ENCODE peak calls at places on chromosomes 12 and 14, in ten cellular contexts. One of them, this sample, is unnamed. For H3K4me1 and H3K36me3, the result is how much of the 10 kb centered on the place peaks cover.

GRCh38 chr12:82527165-82527780 is 159.4 kb upstream of the TMTC2 start:
- DNase-seq in testis: peak
- DNase-seq in IMR-90: peak
- DNase-seq in effector memory CD4-positive, alpha-beta T cell: no peak
- DNase-seq in neural progenitor cell: peak
- DNase-seq in CD8-positive, alpha-beta memory T cell: no peak
- DNase-seq in stomach: no peak
- DNase-seq in transverse colon: peak
- DNase-seq in heart right ventricle: no peak
- DNase-seq in cardiac muscle cell: peak
- DNase-seq in this sample: no peak

GRCh38 chr12:53336137-53336785 is at the start of gene SP7:
- DNase-seq in testis: no peak
- DNase-seq in IMR-90: no peak
- DNase-seq in effector memory CD4-positive, alpha-beta T cell: no peak
- DNase-seq in neural progenitor cell: peak
- DNase-seq in CD8-positive, alpha-beta memory T cell: no peak
- DNase-seq in stomach: no peak
- DNase-seq in transverse colon: no peak
- DNase-seq in heart right ventricle: no peak
- DNase-seq in cardiac muscle cell: no peak
- DNase-seq in this sample: no peak

GRCh38 chr12:6845395-6845794 is 4.7 kb downstream of the GNB3 start:
- DNase-seq in testis: no peak
- DNase-seq in IMR-90: no peak
- DNase-seq in effector memory CD4-positive, alpha-beta T cell: no peak
- DNase-seq in neural progenitor cell: no peak
- DNase-seq in CD8-positive, alpha-beta memory T cell: no peak
- DNase-seq in stomach: no peak
- DNase-seq in transverse colon: peak
- DNase-seq in heart right ventricle: no peak
- DNase-seq in cardiac muscle cell: no peak
- DNase-seq in this sample: no peak

GRCh38 chr14:62103497-62103896 is 341.3 kb downstream of the SNAPC1 start:
- DNase-seq in testis: no peak
- DNase-seq in IMR-90: no peak
- DNase-seq in effector memory CD4-positive, alpha-beta T cell: no peak
- DNase-seq in neural progenitor cell: no peak
- DNase-seq in CD8-positive, alpha-beta memory T cell: no peak
- DNase-seq in stomach: no peak
- DNase-seq in transverse colon: no peak
- DNase-seq in heart right ventricle: no peak
- DNase-seq in cardiac muscle cell: no peak
- DNase-seq in this sample: no peak

GRCh38 chr12:3213171-3213570 is 136.0 kb downstream of the TSPAN9 start:
- DNase-seq in testis: no peak
- DNase-seq in IMR-90: no peak
- DNase-seq in effector memory CD4-positive, alpha-beta T cell: no peak
- DNase-seq in neural progenitor cell: peak
- DNase-seq in CD8-positive, alpha-beta memory T cell: no peak
- DNase-seq in stomach: no peak
- DNase-seq in transverse colon: no peak
- DNase-seq in heart right ventricle: peak
- DNase-seq in cardiac muscle cell: no peak
- DNase-seq in this sample: no peak

GRCh38 chr14:105492966-105493871 is 2.2 kb downstream of the TEDC1 start:
- DNase-seq in testis: no peak
- DNase-seq in IMR-90: no peak
- DNase-seq in effector memory CD4-positive, alpha-beta T cell: no peak
- DNase-seq in neural progenitor cell: no peak
- DNase-seq in CD8-positive, alpha-beta memory T cell: peak
- DNase-seq in stomach: no peak
- DNase-seq in transverse colon: no peak
- DNase-seq in heart right ventricle: peak
- DNase-seq in cardiac muscle cell: no peak
- DNase-seq in this sample: peak

GRCh38 chr14:95431199-95432145 is 85.0 kb downstream of the SYNE3 start:
- DNase-seq in testis: peak
- DNase-seq in IMR-90: peak
- DNase-seq in effector memory CD4-positive, alpha-beta T cell: no peak
- DNase-seq in neural progenitor cell: peak
- DNase-seq in CD8-positive, alpha-beta memory T cell: no peak
- DNase-seq in stomach: no peak
- DNase-seq in transverse colon: no peak
- DNase-seq in heart right ventricle: no peak
- DNase-seq in cardiac muscle cell: peak
- DNase-seq in this sample: peak

GRCh38 chr14:20195911-20196310 is 5.2 kb downstream of the OR11G2 start:
- DNase-seq in testis: no peak
- DNase-seq in IMR-90: no peak
- DNase-seq in effector memory CD4-positive, alpha-beta T cell: no peak
- DNase-seq in neural progenitor cell: no peak
- DNase-seq in CD8-positive, alpha-beta memory T cell: no peak
- DNase-seq in stomach: no peak
- DNase-seq in transverse colon: no peak
- DNase-seq in heart right ventricle: no peak
- DNase-seq in cardiac muscle cell: no peak
- DNase-seq in this sample: no peak

GRCh38 chr14:105123266-105123665 is 45.3 kb downstream of the JAG2 start:
- DNase-seq in testis: no peak
- DNase-seq in IMR-90: no peak
- DNase-seq in effector memory CD4-positive, alpha-beta T cell: no peak
- DNase-seq in neural progenitor cell: no peak
- DNase-seq in CD8-positive, alpha-beta memory T cell: no peak
- DNase-seq in stomach: no peak
- DNase-seq in transverse colon: no peak
- DNase-seq in heart right ventricle: no peak
- DNase-seq in cardiac muscle cell: no peak
- DNase-seq in this sample: no peak

GRCh38 chr14:104977681-104978647 is at the start of gene AHNAK2:
- DNase-seq in testis: peak
- DNase-seq in IMR-90: peak
- DNase-seq in effector memory CD4-positive, alpha-beta T cell: peak
- DNase-seq in neural progenitor cell: peak
- DNase-seq in CD8-positive, alpha-beta memory T cell: peak
- DNase-seq in stomach: peak
- DNase-seq in transverse colon: peak
- DNase-seq in heart right ventricle: peak
- DNase-seq in cardiac muscle cell: peak
- DNase-seq in this sample: peak

GRCh38 chr12:47773062-47773857 is at the start of gene SLC48A1:
- DNase-seq in testis: peak
- DNase-seq in IMR-90: peak
- DNase-seq in effector memory CD4-positive, alpha-beta T cell: peak
- DNase-seq in neural progenitor cell: peak
- DNase-seq in CD8-positive, alpha-beta memory T cell: peak
- DNase-seq in stomach: peak
- DNase-seq in transverse colon: peak
- DNase-seq in heart right ventricle: peak
- DNase-seq in cardiac muscle cell: peak
- DNase-seq in this sample: peak

GRCh38 chr14:47675489-47676300 is at the start of gene MDGA2:
- DNase-seq in testis: peak
- DNase-seq in IMR-90: no peak
- DNase-seq in effector memory CD4-positive, alpha-beta T cell: no peak
- DNase-seq in neural progenitor cell: peak
- DNase-seq in CD8-positive, alpha-beta memory T cell: no peak
- DNase-seq in stomach: no peak
- DNase-seq in transverse colon: no peak
- DNase-seq in heart right ventricle: no peak
- DNase-seq in cardiac muscle cell: peak
- DNase-seq in this sample: peak

GRCh38 chr14:99347561-99347960 is 75.6 kb upstream of the BCL11B start:
- DNase-seq in testis: no peak
- DNase-seq in IMR-90: no peak
- DNase-seq in effector memory CD4-positive, alpha-beta T cell: no peak
- DNase-seq in neural progenitor cell: no peak
- DNase-seq in CD8-positive, alpha-beta memory T cell: no peak
- DNase-seq in stomach: no peak
- DNase-seq in transverse colon: no peak
- DNase-seq in heart right ventricle: no peak
- DNase-seq in cardiac muscle cell: no peak
- DNase-seq in this sample: peak

GRCh38 chr14:99345472-99345871 is 73.5 kb upstream of the BCL11B start:
- DNase-seq in testis: no peak
- DNase-seq in IMR-90: no peak
- DNase-seq in effector memory CD4-positive, alpha-beta T cell: no peak
- DNase-seq in neural progenitor cell: no peak
- DNase-seq in CD8-positive, alpha-beta memory T cell: no peak
- DNase-seq in stomach: no peak
- DNase-seq in transverse colon: no peak
- DNase-seq in heart right ventricle: no peak
- DNase-seq in cardiac muscle cell: no peak
- DNase-seq in this sample: peak

GRCh38 chr14:99348816-99349609 is 77.0 kb upstream of the BCL11B start:
- DNase-seq in testis: no peak
- DNase-seq in IMR-90: no peak
- DNase-seq in effector memory CD4-positive, alpha-beta T cell: no peak
- DNase-seq in neural progenitor cell: no peak
- DNase-seq in CD8-positive, alpha-beta memory T cell: no peak
- DNase-seq in stomach: no peak
- DNase-seq in transverse colon: no peak
- DNase-seq in heart right ventricle: no peak
- DNase-seq in cardiac muscle cell: no peak
- DNase-seq in this sample: no peak

GRCh38 chr14:99344051-99344450 is 72.1 kb upstream of the BCL11B start:
- DNase-seq in testis: no peak
- DNase-seq in IMR-90: no peak
- DNase-seq in effector memory CD4-positive, alpha-beta T cell: no peak
- DNase-seq in neural progenitor cell: no peak
- DNase-seq in CD8-positive, alpha-beta memory T cell: no peak
- DNase-seq in stomach: no peak
- DNase-seq in transverse colon: no peak
- DNase-seq in heart right ventricle: no peak
- DNase-seq in cardiac muscle cell: no peak
- DNase-seq in this sample: peak

DNA sequence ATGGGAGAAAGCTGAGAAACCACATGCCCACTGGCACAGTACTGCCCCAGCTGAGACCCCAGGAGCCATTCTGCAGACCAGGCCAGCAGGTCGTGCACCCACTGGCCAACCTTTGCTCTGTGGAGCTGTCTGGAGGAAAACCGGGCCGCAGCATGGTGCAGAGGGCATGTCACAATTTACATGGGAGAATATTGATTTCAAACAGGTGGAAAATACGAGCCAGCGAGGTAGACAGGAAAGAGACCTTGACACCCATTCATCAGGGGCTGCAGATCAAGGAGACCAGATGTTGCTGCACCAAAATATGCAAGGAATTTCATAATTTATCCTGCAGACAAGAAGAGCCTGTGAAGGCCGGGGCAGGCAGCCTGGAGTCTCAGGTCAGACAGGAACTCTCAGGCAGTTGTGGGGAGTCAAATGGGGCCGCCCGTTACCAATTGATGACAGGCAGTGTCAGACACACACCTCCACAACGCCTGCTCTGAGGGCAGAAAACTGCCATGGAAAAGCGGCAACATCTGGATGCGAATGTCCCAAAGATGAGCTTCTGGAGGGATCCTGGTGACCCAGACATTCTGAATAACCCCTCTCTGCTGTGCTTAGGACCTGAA is 74.6 kb upstream of the BCL11B start:
- DNase-seq in testis: no peak
- DNase-seq in IMR-90: no peak
- DNase-seq in effector memory CD4-positive, alpha-beta T cell: no peak
- DNase-seq in neural progenitor cell: no peak
- DNase-seq in CD8-positive, alpha-beta memory T cell: no peak
- DNase-seq in stomach: no peak
- DNase-seq in transverse colon: no peak
- DNase-seq in heart right ventricle: no peak
- DNase-seq in cardiac muscle cell: no peak
- DNase-seq in this sample: no peak
- H3K4me3 ChIP-seq in testis: no peak
- H3K4me3 ChIP-seq in IMR-90: no peak
- H3K4me3 ChIP-seq in effector memory CD4-positive, alpha-beta T cell: no peak
- H3K4me3 ChIP-seq in neural progenitor cell: no peak
- H3K4me3 ChIP-seq in CD8-positive, alpha-beta memory T cell: no peak
- H3K4me3 ChIP-seq in stomach: no peak
- H3K4me3 ChIP-seq in transverse colon: no peak
- H3K4me3 ChIP-seq in heart right ventricle: no peak
- H3K4me3 ChIP-seq in cardiac muscle cell: no peak
- H3K4me3 ChIP-seq in this sample: no peak

DNA sequence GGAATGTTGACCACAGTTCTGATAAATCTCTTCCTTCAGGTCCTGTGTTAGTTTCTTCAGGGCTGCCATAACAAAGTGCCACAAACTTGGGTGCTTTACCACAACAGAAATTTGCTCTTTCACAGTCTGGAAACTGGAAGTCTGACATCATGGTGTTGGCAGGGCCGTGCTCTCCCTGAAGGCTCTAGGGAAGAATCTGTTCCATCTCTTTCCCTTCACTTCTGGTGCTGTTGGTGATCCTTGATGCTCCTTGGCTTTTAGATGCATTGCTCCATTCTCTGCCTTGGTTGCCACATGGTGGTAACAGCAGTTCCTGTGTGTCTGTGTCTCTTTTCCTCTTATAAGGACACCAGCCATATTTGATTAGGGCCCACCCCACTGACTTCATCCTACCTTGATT is 32.2 kb downstream of the HMGA2 start:
- DNase-seq in testis: no peak
- DNase-seq in IMR-90: no peak
- DNase-seq in effector memory CD4-positive, alpha-beta T cell: no peak
- DNase-seq in neural progenitor cell: no peak
- DNase-seq in CD8-positive, alpha-beta memory T cell: no peak
- DNase-seq in stomach: no peak
- DNase-seq in transverse colon: no peak
- DNase-seq in heart right ventricle: no peak
- DNase-seq in cardiac muscle cell: peak
- DNase-seq in this sample: no peak
- H3K4me1 ChIP-seq in testis: under half
- H3K4me1 ChIP-seq in IMR-90: under half
- H3K4me1 ChIP-seq in effector memory CD4-positive, alpha-beta T cell: under half
- H3K4me1 ChIP-seq in neural progenitor cell: under half
- H3K4me1 ChIP-seq in CD8-positive, alpha-beta memory T cell: under half
- H3K4me1 ChIP-seq in stomach: under half
- H3K4me1 ChIP-seq in transverse colon: under half
- H3K4me1 ChIP-seq in heart right ventricle: under half
- H3K4me1 ChIP-seq in cardiac muscle cell: under half
- H3K4me1 ChIP-seq in this sample: under half

GRCh38 chr12:113940357-113940756 is 25.8 kb downstream of the RBM19 start:
- DNase-seq in testis: peak
- DNase-seq in IMR-90: no peak
- DNase-seq in effector memory CD4-positive, alpha-beta T cell: no peak
- DNase-seq in neural progenitor cell: peak
- DNase-seq in CD8-positive, alpha-beta memory T cell: no peak
- DNase-seq in stomach: no peak
- DNase-seq in transverse colon: no peak
- DNase-seq in heart right ventricle: no peak
- DNase-seq in cardiac muscle cell: no peak
- DNase-seq in this sample: no peak
- H3K36me3 ChIP-seq in testis: under half
- H3K36me3 ChIP-seq in IMR-90: under half
- H3K36me3 ChIP-seq in effector memory CD4-positive, alpha-beta T cell: half or more
- H3K36me3 ChIP-seq in neural progenitor cell: under half
- H3K36me3 ChIP-seq in CD8-positive, alpha-beta memory T cell: under half
- H3K36me3 ChIP-seq in stomach: half or more
- H3K36me3 ChIP-seq in transverse colon: under half
- H3K36me3 ChIP-seq in heart right ventricle: under half
- H3K36me3 ChIP-seq in cardiac muscle cell: under half
- H3K36me3 ChIP-seq in this sample: under half

DNA sequence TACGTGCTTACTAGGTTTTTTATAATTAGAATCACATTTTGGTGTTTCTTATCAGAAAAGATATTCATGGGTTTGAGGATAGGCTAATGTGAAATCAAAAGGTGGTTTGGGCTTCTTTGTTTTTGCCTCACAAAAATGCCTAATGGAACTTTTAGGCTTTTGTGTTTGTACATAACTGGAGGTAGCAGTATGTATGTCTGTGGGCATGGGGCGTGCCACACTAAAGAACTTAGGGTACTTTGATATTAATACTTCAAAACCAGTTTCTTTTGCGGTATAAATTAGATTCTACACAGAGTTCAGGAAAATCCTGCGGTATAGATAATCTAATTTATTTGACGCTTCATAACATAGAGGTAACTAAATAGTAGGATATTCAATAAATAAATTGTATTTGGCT is 1.9 kb downstream of the ETV6 start:
- DNase-seq in testis: no peak
- DNase-seq in IMR-90: no peak
- DNase-seq in effector memory CD4-positive, alpha-beta T cell: no peak
- DNase-seq in neural progenitor cell: no peak
- DNase-seq in CD8-positive, alpha-beta memory T cell: no peak
- DNase-seq in stomach: no peak
- DNase-seq in transverse colon: no peak
- DNase-seq in heart right ventricle: no peak
- DNase-seq in cardiac muscle cell: no peak
- DNase-seq in this sample: no peak
- H3K4me3 ChIP-seq in testis: peak
- H3K4me3 ChIP-seq in IMR-90: peak
- H3K4me3 ChIP-seq in effector memory CD4-positive, alpha-beta T cell: peak
- H3K4me3 ChIP-seq in neural progenitor cell: peak
- H3K4me3 ChIP-seq in CD8-positive, alpha-beta memory T cell: peak
- H3K4me3 ChIP-seq in stomach: peak
- H3K4me3 ChIP-seq in transverse colon: peak
- H3K4me3 ChIP-seq in heart right ventricle: peak
- H3K4me3 ChIP-seq in cardiac muscle cell: peak
- H3K4me3 ChIP-seq in this sample: peak